ENCODE peak calls at places on chromosomes 5 and 9, in seven cellular contexts. P, Y, B, T, N, X and A are unnamed samples.
A peak's percentile ranks its signal among the peaks of the same experiment; 100 is the strongest.

GRCh38 chr9:5178126-5178805 is 7.2 kb downstream of the INSL6 start:
- DNase-seq in Y (no peak), P (no peak), B (no peak), T (no peak), X (no peak), N (no peak), A (no peak)

GRCh38 chr9:135132008-135132407 is 44.5 kb downstream of the OLFM1 start:
- DNase-seq in P (no peak), X (no peak), N (no peak), B (no peak), Y (no peak), T (no peak), A (no peak)

GRCh38 chr9:94911211-94911610 is 184.7 kb downstream of the AOPEP start:
- DNase-seq in B (no peak), P (no peak), T (no peak), Y (no peak), N (no peak), X (no peak), A (no peak)

GRCh38 chr5:146461319-146461718 is 14.2 kb downstream of the TCERG1 start:
- DNase-seq in P (no peak), Y (no peak), B (no peak), N (no peak), X (no peak), T (no peak), A (no peak)

GRCh38 chr5:132086277-132086794 is 12.7 kb downstream of the CSF2 start:
- DNase-seq in Y (peak; percentile 44), X (no peak), B (peak; percentile 62), P (peak; percentile 5), N (no peak), T (peak; percentile 88), A (peak; percentile 23)

GRCh38 chr5:158756873-158757272 is 342.8 kb downstream of the EBF1 start:
- DNase-seq in P (no peak), N (no peak), X (no peak), Y (no peak), B (no peak), T (no peak), A (no peak)

GRCh38 chr5:131539251-131539650 is 95.8 kb downstream of the RAPGEF6 start:
- DNase-seq in Y (no peak), T (no peak), X (no peak), B (no peak), P (no peak), N (no peak), A (no peak)

GRCh38 chr5:64292611-64293215 is 127.1 kb downstream of the RNF180 start:
- DNase-seq in B (no peak), N (no peak), P (no peak), Y (peak; percentile 16), X (no peak), T (no peak), A (no peak)

GRCh38 chr5:72154076-72154756 is 46.9 kb downstream of the MAP1B start:
- DNase-seq in Y (no peak), T (peak; percentile 30), B (no peak), P (no peak), X (no peak), N (no peak), A (no peak)

GRCh38 chr5:170263906-170264305 is 31.1 kb downstream of the C5orf58 start:
- DNase-seq in P (no peak), X (no peak), B (no peak), Y (no peak), N (no peak), T (no peak), A (no peak)

GRCh38 chr5:114018178-114018577 is 343.7 kb upstream of the KCNN2 start:
- DNase-seq in T (no peak), N (no peak), P (no peak), X (no peak), B (no peak), Y (no peak), A (no peak)

GRCh38 chr5:5026407-5026780 is 113.7 kb upstream of the ADAMTS16 start:
- DNase-seq in Y (no peak), B (no peak), T (no peak), X (no peak), N (no peak), P (no peak), A (no peak)

GRCh38 chr5:81590498-81591384 is 160.2 kb downstream of the SSBP2 start:
- DNase-seq in T (no peak), B (no peak), N (no peak), Y (no peak), P (no peak), X (no peak), A (no peak)

GRCh38 chr5:88190106-88190834 is 78.4 kb downstream of the TMEM161B start:
- DNase-seq in P (no peak), T (no peak), X (no peak), B (no peak), N (no peak), Y (no peak), A (no peak)

GRCh38 chr5:146924132-146924531 is 45.6 kb upstream of the PPP2R2B start:
- DNase-seq in X (no peak), Y (no peak), P (no peak), N (no peak), T (no peak), B (no peak), A (no peak)

GRCh38 chr5:78137290-78137689 is 157.2 kb downstream of the AP3B1 start:
- DNase-seq in X (no peak), B (no peak), P (no peak), T (no peak), N (no peak), Y (no peak), A (no peak)

GRCh38 chr5:169302491-169303118 is 1.7 kb upstream of the SLIT3 start:
- DNase-seq in B (peak; percentile 75), N (peak; percentile 63), Y (peak; percentile 72), X (no peak), P (no peak), T (peak; percentile 70), A (peak; percentile 85)

GRCh38 chr9:3922846-3923245 is 377.0 kb downstream of the GLIS3 start:
- DNase-seq in Y (no peak), B (no peak), T (no peak), X (no peak), N (no peak), P (no peak), A (no peak)

DNA sequence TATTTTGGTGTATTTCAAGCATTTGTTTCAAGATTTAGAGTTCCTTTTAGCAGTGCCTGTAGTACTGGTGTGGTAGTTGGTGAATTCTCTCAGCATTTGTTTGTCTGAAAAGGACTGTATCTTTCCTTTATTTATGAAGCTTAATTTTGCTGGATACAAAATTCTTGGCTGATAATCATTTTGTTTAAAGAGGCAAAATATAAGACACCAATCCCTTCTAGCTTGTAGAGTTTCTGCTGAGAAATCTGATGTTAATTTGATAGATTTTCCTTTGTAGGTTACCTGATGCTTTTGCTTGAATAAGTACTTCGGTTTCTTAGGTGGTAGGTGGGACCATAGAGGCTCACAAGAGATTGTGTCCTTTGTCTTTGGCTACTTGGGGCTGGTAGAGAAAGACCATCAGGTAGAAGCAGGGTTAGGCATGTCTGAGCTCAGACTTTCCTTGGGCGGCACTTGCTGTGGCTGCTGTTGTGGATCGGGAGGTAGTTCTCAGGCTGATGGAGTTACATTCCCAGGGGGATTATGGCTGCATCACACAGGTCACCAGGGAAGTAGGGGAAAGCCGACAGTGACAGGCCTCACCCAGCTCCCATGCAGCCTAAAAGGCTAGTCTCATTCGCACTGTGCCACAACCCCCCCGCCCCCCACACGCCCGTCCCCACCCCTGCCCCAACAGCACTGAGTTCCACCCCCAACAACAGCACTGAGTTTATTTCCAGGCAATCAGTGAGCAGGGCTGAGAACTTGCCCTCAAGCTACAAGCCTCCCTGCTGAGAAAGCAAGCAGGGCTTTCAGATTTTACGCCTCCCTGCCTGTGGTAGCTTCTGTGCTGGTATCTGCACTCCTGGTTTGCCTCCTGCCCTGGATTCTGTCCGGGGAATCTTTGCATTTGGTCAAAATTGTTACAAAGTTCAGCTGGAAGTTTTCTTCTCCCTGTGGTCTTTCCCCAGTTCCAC is 127.1 kb upstream of the GLRA1 start:
- DNase-seq in N (no peak), X (no peak), B (no peak), Y (no peak), T (no peak), P (no peak), A (no peak)
- TF ChIP-seq POLR2A in N (no peak), X (no peak), B (no peak), Y (no peak), T (no peak), P (no peak), A (no peak)

GRCh38 chr9:114336157-114336556 is 6.5 kb downstream of the ORM2 start:
- DNase-seq in T (no peak), Y (no peak), B (no peak), X (no peak), N (no peak), P (no peak), A (no peak)
- TF ChIP-seq POLR2A in T (no peak), Y (no peak), B (no peak), X (no peak), N (no peak), P (no peak), A (no peak)

GRCh38 chr5:32174011-32174866 is at the start of gene GOLPH3:
- DNase-seq in B (peak; percentile 95), Y (peak; percentile 96), N (peak; percentile 92), P (peak; percentile 62), T (peak; percentile 95), X (peak; percentile 95), A (peak; percentile 90)
- TF ChIP-seq POLR2A in B (peak; percentile 91), Y (peak; percentile 91), N (peak; percentile 88), P (peak; percentile 93), T (peak; percentile 46), X (peak; percentile 97), A (peak; percentile 97)

GRCh38 chr9:113585555-113585954 is 122.0 kb downstream of the RGS3 start:
- DNase-seq in T (peak; percentile 10), N (no peak), Y (no peak), X (no peak), B (no peak), P (no peak), A (no peak)

GRCh38 chr9:113588242-113588810 is 124.8 kb downstream of the RGS3 start:
- DNase-seq in X (no peak), Y (no peak), B (no peak), N (no peak), P (no peak), T (peak; percentile 28), A (no peak)

GRCh38 chr9:113588936-113589335 is 125.4 kb downstream of the RGS3 start:
- DNase-seq in T (no peak), N (no peak), B (no peak), X (no peak), P (no peak), Y (no peak), A (no peak)

GRCh38 chr9:113589407-113589806 is 125.9 kb downstream of the RGS3 start:
- DNase-seq in T (peak; percentile 73), Y (peak; percentile 42), X (no peak), P (no peak), B (no peak), N (no peak), A (no peak)

DNA sequence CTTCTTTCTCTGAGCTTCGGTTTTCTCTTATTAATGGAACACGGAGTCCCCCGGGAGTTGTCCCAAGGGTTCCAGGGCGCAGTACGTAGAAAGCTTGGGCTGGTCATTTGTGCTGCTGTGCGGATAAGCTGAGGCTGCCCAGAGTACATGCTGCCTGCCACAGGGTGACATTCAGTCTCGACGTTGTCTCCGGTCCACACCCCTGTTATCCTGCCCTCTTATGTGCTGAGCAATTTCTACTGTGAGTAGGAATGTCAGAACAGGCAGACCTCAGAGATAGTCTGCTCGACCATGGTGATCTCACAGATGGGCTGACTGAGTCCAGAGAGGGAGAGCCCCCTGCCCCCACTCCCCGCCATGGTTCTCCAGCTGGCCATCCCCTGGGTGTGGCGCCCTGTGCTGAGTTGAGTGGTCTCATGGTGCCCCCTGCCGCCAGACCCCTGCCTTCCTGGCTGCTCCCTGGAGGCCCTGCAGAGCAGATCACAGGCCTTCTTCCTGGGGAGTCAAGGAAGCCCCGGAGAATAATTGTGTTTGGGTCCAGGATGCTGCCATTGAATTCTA is 124.0 kb downstream of the RGS3 start:
- DNase-seq in T (peak; percentile 83), N (no peak), X (no peak), Y (peak; percentile 53), B (no peak), P (no peak), A (peak; percentile 76)
- TF ChIP-seq POLR2A in T (no peak), N (no peak), X (no peak), Y (no peak), B (no peak), P (no peak), A (no peak)